ENCODE peak calls at places on chromosomes 1 and 21, in four cellular contexts. H is HL-60, A is K562, F is GM12878. P is an unnamed sample.

GRCh38 chr1:66336641-66336991 is 197.3 kb upstream of the SGIP1 start:
- DNase-seq in H (no peak), A (no peak), F (no peak), P (no peak)

GRCh38 chr1:184298321-184299052 is 88.3 kb upstream of the C1orf21 start:
- DNase-seq in H (no peak), A (no peak), F (no peak), P (no peak)

GRCh38 chr1:163912491-163912890 is 590.7 kb downstream of the NUF2 start:
- DNase-seq in H (no peak), A (no peak), F (no peak), P (no peak)

GRCh38 chr1:3068400-3069361 is at the start of gene PRDM16:
- DNase-seq in H (peak), A (no peak), F (no peak), P (no peak)

GRCh38 chr21:19684328-19684727 is 1280.7 kb upstream of the TMPRSS15 start:
- DNase-seq in H (no peak), A (no peak), F (no peak), P (no peak)

GRCh38 chr1:61450454-61451213 is 274.3 kb downstream of the TM2D1 start:
- DNase-seq in H (no peak), A (no peak), F (no peak), P (no peak)

GRCh38 chr1:61426254-61426653 is 298.7 kb downstream of the TM2D1 start:
- DNase-seq in H (no peak), A (no peak), F (no peak), P (no peak)

GRCh38 chr1:113073457-113073950 is 506 bp downstream of the LRIG2 start:
- DNase-seq in H (no peak), A (peak), F (no peak), P (no peak)

GRCh38 chr1:111948209-111949131 is 41.0 kb downstream of the KCND3 start:
- DNase-seq in H (no peak), A (no peak), F (no peak), P (no peak)

GRCh38 chr1:19390901-19391595 is 78.9 kb downstream of the SLC66A1 start:
- DNase-seq in H (peak), A (peak), F (peak), P (peak)

GRCh38 chr1:235158680-235159079 is 2.4 kb downstream of the RBM34 start:
- DNase-seq in H (no peak), A (no peak), F (no peak), P (no peak)

GRCh38 chr21:26965567-26966359 is 1.1 kb downstream of the ADAMTS5 start:
- DNase-seq in H (no peak), A (no peak), F (no peak), P (peak)

GRCh38 chr21:32096411-32096810 is 182.4 kb downstream of the MIS18A start:
- DNase-seq in H (peak), A (peak), F (no peak), P (peak)

GRCh38 chr1:50424940-50425375 is 1.7 kb upstream of the DMRTA2 start:
- DNase-seq in H (no peak), A (no peak), F (no peak), P (no peak)

GRCh38 chr1:61294828-61295428 is 212.6 kb downstream of the NFIA start:
- DNase-seq in H (no peak), A (no peak), F (no peak), P (no peak)

GRCh38 chr1:197521118-197521739 is 253.2 kb downstream of the CRB1 start:
- DNase-seq in H (peak), A (peak), F (no peak), P (peak)

GRCh38 chr1:217029311-217030157 is 306.3 kb upstream of the ESRRG start:
- DNase-seq in H (no peak), A (no peak), F (no peak), P (no peak)

GRCh38 chr1:178953034-178953433 is 72.7 kb upstream of the FAM20B start:
- DNase-seq in H (no peak), A (no peak), F (no peak), P (no peak)

GRCh38 chr1:119541389-119541788 is 34.4 kb downstream of the HSD3B1 start:
- DNase-seq in H (no peak), A (no peak), F (no peak), P (no peak)

GRCh38 chr1:66311628-66312027 is 222.3 kb upstream of the SGIP1 start:
- DNase-seq in H (no peak), A (no peak), F (no peak), P (no peak)

GRCh38 chr1:225631041-225631663 is 21.8 kb downstream of the ENAH start:
- DNase-seq in H (no peak), A (no peak), F (no peak), P (no peak)

GRCh38 chr1:71737768-71738167 is 544.6 kb downstream of the NEGR1 start:
- DNase-seq in H (no peak), A (no peak), F (no peak), P (no peak)

GRCh38 chr1:186974774-186975181 is 146.0 kb downstream of the PLA2G4A start:
- DNase-seq in H (no peak), A (no peak), F (no peak), P (no peak)
- TF ChIP-seq SPI1 in H (no peak), A (no peak), F (no peak), P (no peak)

GRCh38 chr1:150561830-150562367 is 12.7 kb downstream of the ADAMTSL4 start:
- DNase-seq in H (peak), A (peak), F (no peak), P (no peak)

GRCh38 chr1:150559627-150560010 is 10.4 kb downstream of the ADAMTSL4 start:
- DNase-seq in H (no peak), A (no peak), F (no peak), P (no peak)

GRCh38 chr1:150560986-150561829 is 12.0 kb downstream of the ADAMTSL4 start:
- DNase-seq in H (peak), A (peak), F (no peak), P (no peak)

GRCh38 chr1:150560011-150560438 is 10.8 kb downstream of the ADAMTSL4 start:
- DNase-seq in H (peak), A (peak), F (no peak), P (peak)

GRCh38 chr1:150560576-150560975 is 11.4 kb downstream of the ADAMTSL4 start:
- DNase-seq in H (no peak), A (no peak), F (no peak), P (no peak)
- TF ChIP-seq SPI1 in H (no peak), A (no peak), F (no peak), P (no peak)

GRCh38 chr1:110185181-110185580 is 24.9 kb upstream of the KCNC4 start:
- DNase-seq in H (no peak), A (no peak), F (no peak), P (no peak)
- TF ChIP-seq SPI1 in H (no peak), A (no peak), F (no peak), P (no peak)

GRCh38 chr21:45282283-45283018 is 5.2 kb downstream of the POFUT2 start:
- DNase-seq in H (no peak), A (no peak), F (no peak), P (no peak)

GRCh38 chr21:45284456-45284741 is 3.3 kb downstream of the POFUT2 start:
- DNase-seq in H (no peak), A (no peak), F (no peak), P (no peak)

GRCh38 chr21:45285266-45285931 is 2.3 kb downstream of the POFUT2 start:
- DNase-seq in H (no peak), A (no peak), F (no peak), P (no peak)

GRCh38 chr21:45283019-45283610 is 4.6 kb downstream of the POFUT2 start:
- DNase-seq in H (no peak), A (no peak), F (no peak), P (no peak)

GRCh38 chr21:45283611-45284455 is 3.9 kb downstream of the POFUT2 start:
- DNase-seq in H (no peak), A (no peak), F (no peak), P (no peak)
- TF ChIP-seq SPI1 in H (no peak), A (no peak), F (no peak), P (no peak)

GRCh38 chr1:157776971-157777386 is at the start of gene FCRL2:
- DNase-seq in H (peak), A (no peak), F (peak), P (no peak)

GRCh38 chr1:157785241-157785640 is 8.3 kb upstream of the FCRL2 start:
- DNase-seq in H (peak), A (no peak), F (no peak), P (no peak)

GRCh38 chr1:157781048-157781447 is 4.1 kb upstream of the FCRL2 start:
- DNase-seq in H (peak), A (no peak), F (peak), P (no peak)

GRCh38 chr1:157784801-157785200 is 7.9 kb upstream of the FCRL2 start:
- DNase-seq in H (no peak), A (no peak), F (no peak), P (no peak)

GRCh38 chr1:157782946-157783345 is 6.0 kb upstream of the FCRL2 start:
- DNase-seq in H (peak), A (no peak), F (no peak), P (no peak)
- TF ChIP-seq SPI1 in H (peak), A (no peak), F (no peak), P (no peak)

GRCh38 chr21:46000182-46000730 is 18.7 kb downstream of the COL6A1 start:
- DNase-seq in H (no peak), A (no peak), F (no peak), P (no peak)

GRCh38 chr21:45998871-45999580 is 17.5 kb downstream of the COL6A1 start:
- DNase-seq in H (no peak), A (no peak), F (no peak), P (no peak)

GRCh38 chr21:46000731-46001641 is 19.4 kb downstream of the COL6A1 start:
- DNase-seq in H (no peak), A (no peak), F (no peak), P (no peak)

GRCh38 chr21:45998276-45998701 is 16.7 kb downstream of the COL6A1 start:
- DNase-seq in H (no peak), A (no peak), F (no peak), P (no peak)

DNA sequence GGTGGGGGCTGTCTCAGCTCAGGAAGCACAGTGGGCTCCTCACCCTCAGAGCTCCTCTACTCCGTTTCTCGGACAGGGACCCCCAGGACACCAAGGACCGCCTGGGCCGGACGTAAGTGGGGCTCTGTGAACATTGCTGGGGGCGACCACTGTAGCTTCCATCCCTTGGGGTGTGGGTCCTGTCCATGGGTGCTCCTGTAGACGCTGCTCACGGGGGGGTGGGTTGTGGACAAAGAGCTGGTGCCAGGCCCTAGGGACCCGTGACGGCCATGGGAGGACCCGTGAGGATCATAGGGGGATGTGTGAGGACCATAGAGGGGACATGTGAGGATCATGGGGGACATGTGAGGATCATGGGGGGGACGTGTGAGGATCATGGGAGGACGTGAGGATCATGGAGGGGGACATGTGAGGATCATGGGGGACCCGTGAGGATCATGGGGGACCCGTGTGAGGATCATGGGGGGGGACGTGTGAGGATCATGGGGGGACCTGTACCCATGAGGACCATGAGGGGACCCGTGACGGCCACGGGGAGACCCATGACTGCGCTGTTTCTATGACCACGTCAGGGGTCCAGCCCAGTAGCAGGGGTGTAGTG is 18.1 kb downstream of the COL6A1 start:
- DNase-seq in H (no peak), A (no peak), F (no peak), P (no peak)
- TF ChIP-seq SPI1 in H (no peak), A (no peak), F (no peak), P (no peak)

GRCh38 chr1:166730299-166730888 is 108.9 kb upstream of the POGK start:
- DNase-seq in H (no peak), A (peak), F (no peak), P (no peak)
- TF ChIP-seq SPI1 in H (no peak), A (no peak), F (no peak), P (no peak)

DNA sequence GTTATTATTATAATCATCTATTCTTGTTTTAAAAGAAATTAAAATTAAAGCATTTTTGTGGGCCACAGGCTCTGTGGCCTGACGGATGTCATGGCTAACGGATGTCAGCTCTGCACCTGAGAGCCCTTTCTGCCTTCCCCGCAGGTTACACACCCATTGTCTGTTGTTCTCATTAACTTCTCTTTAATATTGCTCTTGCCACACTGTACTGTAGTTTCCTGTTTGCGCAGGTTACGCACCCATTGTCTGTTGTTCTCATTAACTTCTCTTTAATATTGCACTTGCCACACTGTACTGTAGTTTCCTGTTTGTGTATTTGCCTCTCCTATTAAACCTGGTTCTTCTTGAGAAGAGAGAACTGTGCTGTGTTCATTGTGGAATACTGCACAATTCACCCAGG is 294.4 kb upstream of the PLXNA2 start:
- DNase-seq in H (no peak), A (no peak), F (no peak), P (no peak)
- TF ChIP-seq SPI1 in H (no peak), A (no peak), F (no peak), P (no peak)

GRCh38 chr1:172613294-172613693 is 45.6 kb upstream of the FASLG start:
- DNase-seq in H (no peak), A (no peak), F (no peak), P (no peak)
- TF ChIP-seq SPI1 in H (no peak), A (no peak), F (no peak), P (no peak)

GRCh38 chr1:46300673-46301405 is 2.6 kb downstream of the LRRC41 start:
- DNase-seq in H (peak), A (no peak), F (no peak), P (no peak)

GRCh38 chr1:46303872-46304326 is 401 bp downstream of the UQCRH start:
- DNase-seq in H (no peak), A (no peak), F (no peak), P (no peak)

GRCh38 chr1:46303038-46303871 is at the start of the genes LRRC41 and UQCRH:
- DNase-seq in H (peak), A (peak), F (peak), P (peak)

GRCh38 chr1:46302091-46303037 is 1.1 kb downstream of the LRRC41 start:
- DNase-seq in H (peak), A (peak), F (no peak), P (peak)

GRCh38 chr1:46301406-46302090 is 1.9 kb downstream of the LRRC41 start:
- DNase-seq in H (peak), A (peak), F (no peak), P (no peak)
- TF ChIP-seq SPI1 in H (no peak), A (no peak), F (no peak), P (no peak)